ENCODE peak calls at places on chromosomes 16 and 17, in six cellular contexts. D is A549, S is endothelial cell of umbilical vein, G is K562, J is GM12878, Y is HepG2. T is an unnamed sample.
A peak's percentile ranks its signal among the peaks of the same experiment; 100 is the strongest.

GRCh38 chr17:39926588-39927100 is 757 bp downstream of the ORMDL3 start:
- DNase-seq in D (no peak), S (peak; percentile 29), G (peak; percentile 79), J (no peak), Y (peak; percentile 78), T (peak; percentile 69)

GRCh38 chr16:1433263-1433560 is 2.3 kb downstream of the PERCC1 start:
- DNase-seq in D (no peak), S (no peak), G (no peak), J (no peak), Y (no peak), T (no peak)

GRCh38 chr16:62516001-62516400 is 479.8 kb upstream of the CDH8 start:
- DNase-seq in D (no peak), S (no peak), G (no peak), J (no peak), Y (no peak), T (no peak)

GRCh38 chr17:66255112-66255511 is 25.9 kb upstream of the APOH start:
- DNase-seq in D (peak; percentile 88), S (peak; percentile 74), G (peak; percentile 80), J (no peak), Y (peak; percentile 87), T (peak; percentile 77)

GRCh38 chr17:12730931-12731521 is 58.3 kb upstream of the ARHGAP44 start:
- DNase-seq in D (peak; percentile 56), S (no peak), G (peak; percentile 2), J (no peak), Y (no peak), T (no peak)

GRCh38 chr16:70680495-70681381 is 5.1 kb downstream of the MTSS2 start:
- DNase-seq in D (no peak), S (no peak), G (no peak), J (no peak), Y (no peak), T (no peak)

GRCh38 chr17:46044286-46044928 is 45.4 kb downstream of the STH start:
- DNase-seq in D (peak; percentile 93), S (peak; percentile 93), G (peak; percentile 83), J (no peak), Y (peak; percentile 83), T (peak; percentile 68)

GRCh38 chr16:30715777-30716445 is 16.9 kb downstream of the SRCAP start:
- DNase-seq in D (peak; percentile 27), S (no peak), G (peak; percentile 24), J (no peak), Y (no peak), T (peak; percentile 92)

GRCh38 chr17:19592316-19592715 is 56.2 kb upstream of the ALDH3A2 start:
- DNase-seq in D (no peak), S (no peak), G (no peak), J (no peak), Y (no peak), T (no peak)

GRCh38 chr16:20329392-20330138 is 2.3 kb upstream of the GP2 start:
- DNase-seq in D (no peak), S (no peak), G (no peak), J (no peak), Y (no peak), T (no peak)

GRCh38 chr17:14359251-14359939 is 58.5 kb downstream of the HS3ST3B1 start:
- DNase-seq in D (no peak), S (no peak), G (no peak), J (peak; percentile 26), Y (peak; percentile 52), T (peak; percentile 64)

GRCh38 chr17:31428512-31428911 is 37.0 kb downstream of the RAB11FIP4 start:
- DNase-seq in D (no peak), S (no peak), G (no peak), J (no peak), Y (no peak), T (no peak)

GRCh38 chr17:49548506-49549310 is 27.0 kb upstream of the NXPH3 start:
- DNase-seq in D (peak; percentile 66), S (no peak), G (peak; percentile 65), J (no peak), Y (peak; percentile 45), T (peak; percentile 57)

GRCh38 chr17:77316191-77316641 is 175.4 kb downstream of the SEC14L1 start:
- DNase-seq in D (peak; percentile 54), S (no peak), G (no peak), J (no peak), Y (no peak), T (no peak)

GRCh38 chr17:77503293-77503655 is 362.5 kb downstream of the SEC14L1 start:
- DNase-seq in D (no peak), S (no peak), G (no peak), J (no peak), Y (no peak), T (no peak)

GRCh38 chr16:56351481-56351880 is 73.9 kb downstream of the AMFR start:
- DNase-seq in D (no peak), S (no peak), G (no peak), J (no peak), Y (no peak), T (no peak)

GRCh38 chr17:31802502-31802901 is 56.5 kb downstream of the COPRS start:
- DNase-seq in D (peak; percentile 54), S (no peak), G (peak; percentile 47), J (no peak), Y (no peak), T (peak; percentile 92)

GRCh38 chr17:27569257-27569722 is 61.7 kb upstream of the LGALS9 start:
- DNase-seq in D (peak; percentile 63), S (peak; percentile 33), G (peak; percentile 93), J (no peak), Y (no peak), T (peak; percentile 64)

GRCh38 chr17:63435681-63436522 is 10.2 kb downstream of the CYB561 start:
- DNase-seq in D (no peak), S (no peak), G (no peak), J (no peak), Y (no peak), T (no peak)

GRCh38 chr16:84044108-84044488 is 1.5 kb upstream of the SLC38A8 start:
- DNase-seq in D (peak; percentile 53), S (peak; percentile 20), G (peak; percentile 64), J (no peak), Y (peak; percentile 73), T (peak; percentile 55)

DNA sequence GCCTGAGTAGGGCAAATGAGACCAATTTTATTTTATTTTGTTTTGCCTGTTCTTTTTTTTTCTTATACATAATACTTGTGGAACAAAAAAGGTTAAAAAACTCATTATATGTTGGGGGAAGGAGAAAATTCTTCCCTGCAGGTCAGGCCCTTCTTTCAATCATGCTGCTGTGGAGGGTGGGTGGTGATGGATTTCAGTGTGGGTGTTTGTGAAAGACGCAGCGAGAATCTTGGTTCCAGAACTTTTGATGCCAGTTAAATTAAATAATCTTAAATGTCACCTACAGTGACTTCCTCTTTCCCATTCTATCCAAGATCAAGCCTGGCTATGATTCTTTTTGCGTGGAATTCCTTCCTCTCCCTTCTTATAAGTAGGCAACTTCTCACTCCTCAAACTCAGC is 595.8 kb upstream of the EEF2KMT start:
- DNase-seq in D (no peak), S (no peak), G (no peak), J (no peak), Y (no peak), T (no peak)
- TF ChIP-seq MYC in D (no peak), S (no peak), G (no peak), J (no peak), Y (no peak), T (no peak)

GRCh38 chr17:81517339-81518112 is 4.9 kb upstream of the ACTG1 start:
- DNase-seq in D (no peak), S (no peak), G (no peak), J (peak; percentile 82), Y (no peak), T (peak; percentile 87)

GRCh38 chr17:81520021-81520894 is 7.7 kb upstream of the ACTG1 start:
- DNase-seq in D (no peak), S (no peak), G (no peak), J (no peak), Y (no peak), T (no peak)

GRCh38 chr17:81518785-81519283 is 6.2 kb upstream of the ACTG1 start:
- DNase-seq in D (peak; percentile 58), S (no peak), G (peak; percentile 64), J (no peak), Y (no peak), T (no peak)

GRCh38 chr17:81518113-81518784 is 5.7 kb upstream of the ACTG1 start:
- DNase-seq in D (no peak), S (no peak), G (no peak), J (no peak), Y (no peak), T (no peak)

DNA sequence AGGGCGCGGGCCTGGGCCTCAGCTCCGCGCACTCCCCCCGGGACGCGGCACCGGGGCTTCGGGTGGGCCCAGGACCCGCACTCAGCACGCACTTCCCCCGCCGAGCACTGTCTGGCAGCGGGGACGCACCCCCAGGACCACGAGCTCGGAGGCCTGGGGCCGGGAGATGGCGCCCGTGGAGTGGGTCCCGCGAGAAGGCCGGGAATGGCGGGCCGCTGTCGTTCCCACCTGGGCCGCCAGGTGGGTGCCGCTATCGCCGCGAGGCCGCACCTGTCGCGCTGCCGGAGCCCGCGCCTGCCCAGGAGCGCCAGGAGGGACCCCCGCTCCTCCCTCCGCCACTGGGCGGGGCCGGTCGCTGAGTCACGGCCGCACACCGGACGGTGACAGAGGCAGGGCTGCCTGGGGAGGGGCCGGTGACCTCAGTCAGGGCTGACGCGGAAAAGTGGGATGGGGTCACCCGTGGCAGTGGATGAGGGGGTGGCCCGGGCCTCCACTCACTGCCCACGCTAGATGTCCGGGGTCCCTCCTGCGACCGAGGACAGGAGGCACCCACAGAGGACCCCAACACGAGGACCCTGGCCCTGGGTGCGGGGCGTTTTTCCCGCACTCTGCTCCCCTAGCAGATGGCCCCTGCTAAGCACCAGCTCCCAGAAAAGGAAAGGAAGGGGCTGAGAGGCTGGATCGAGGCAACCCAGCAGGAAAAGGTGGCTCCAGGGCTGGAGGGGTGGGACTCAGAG is 6.9 kb upstream of the ACTG1 start:
- DNase-seq in D (peak; percentile 66), S (no peak), G (peak; percentile 84), J (no peak), Y (no peak), T (no peak)
- TF ChIP-seq CTCF in D (peak; percentile 62), S (peak; percentile 43), G (peak; percentile 74), J (peak; percentile 50), Y (peak; percentile 66), T (no peak)

DNA sequence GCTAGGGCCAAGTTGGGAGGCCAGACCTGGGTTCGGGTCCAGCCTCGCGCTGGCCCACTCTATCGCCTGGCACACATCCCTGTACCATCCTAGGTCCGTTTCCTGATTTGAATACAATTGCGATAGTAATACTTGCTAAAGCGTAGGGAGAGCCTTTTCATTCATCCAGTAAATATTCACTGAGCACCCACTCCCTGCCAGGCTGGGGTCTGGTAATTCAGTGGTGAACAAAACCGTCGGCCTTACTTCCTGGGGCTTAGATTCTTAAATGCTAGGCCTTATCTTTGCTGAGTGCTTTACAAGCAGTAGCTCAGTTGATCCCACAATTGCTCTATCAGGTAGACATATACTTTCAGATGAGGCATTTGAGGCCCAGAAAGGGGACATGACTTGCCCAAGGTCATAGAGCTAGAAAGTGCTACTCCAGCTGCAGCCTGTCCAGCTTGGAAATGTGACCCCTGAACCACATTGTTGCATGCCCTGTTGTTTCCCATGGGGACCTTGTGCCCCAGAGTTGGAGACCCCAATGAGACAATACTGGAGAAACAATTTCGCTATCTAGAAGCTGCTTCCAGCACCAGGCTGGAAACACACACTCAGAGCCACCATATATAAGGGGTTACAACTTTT is 689 bp downstream of the USB1 start:
- DNase-seq in D (no peak), S (no peak), G (peak; percentile 37), J (no peak), Y (peak; percentile 42), T (no peak)
- TF ChIP-seq MYC in D (no peak), S (no peak), G (no peak), J (no peak), Y (no peak), T (no peak)

DNA sequence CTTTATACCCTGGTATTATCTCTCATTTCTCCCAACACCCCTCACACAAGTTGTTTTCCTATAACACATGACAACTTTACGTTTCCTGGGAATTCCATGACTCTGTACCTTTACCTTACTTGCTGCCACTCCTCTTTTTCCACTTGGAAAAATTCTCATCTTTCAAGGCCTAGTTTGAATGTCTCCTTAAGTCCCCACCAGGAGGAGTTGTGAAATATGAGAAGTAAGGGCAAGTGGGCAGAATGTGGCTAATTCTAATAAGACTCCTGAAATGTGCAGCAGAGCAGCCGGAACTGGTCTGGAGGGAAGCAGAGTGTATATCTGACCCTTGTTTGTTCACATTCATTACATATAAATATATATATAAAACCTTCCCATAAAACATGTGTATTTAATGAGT is 39.7 kb downstream of the BRCA1 start:
- DNase-seq in D (peak; percentile 46), S (peak; percentile 7), G (peak; percentile 3), J (no peak), Y (peak; percentile 9), T (no peak)
- TF ChIP-seq CTCF in D (no peak), S (no peak), G (no peak), J (no peak), Y (no peak), T (no peak)

T was measured in NB4.